ENCODE peak calls at places on chromosomes 7 and 10, in four cellular contexts. One of them, this sample, is unnamed.

GRCh38 chr7:7103343-7104313 is 78.7 kb upstream of the C1GALT1 start:
- DNase-seq in spleen: peak; percentile 70
- DNase-seq in hepatocyte: peak; percentile 64
- DNase-seq in aorta: no peak
- DNase-seq in this sample: peak; percentile 78

GRCh38 chr7:50507898-50508470 is 57.2 kb downstream of the DDC start:
- DNase-seq in spleen: peak; percentile 51
- DNase-seq in hepatocyte: no peak
- DNase-seq in aorta: no peak
- DNase-seq in this sample: no peak

GRCh38 chr10:131848741-131849590 is 51.8 kb upstream of the PPP2R2D start:
- DNase-seq in spleen: peak; percentile 71
- DNase-seq in hepatocyte: no peak
- DNase-seq in aorta: peak; percentile 71
- DNase-seq in this sample: no peak

GRCh38 chr7:106999023-106999422 is 45.5 kb upstream of the PRKAR2B start:
- DNase-seq in spleen: no peak
- DNase-seq in hepatocyte: no peak
- DNase-seq in aorta: no peak
- DNase-seq in this sample: no peak

GRCh38 chr10:57314046-57314445 is 953.0 kb upstream of the ZWINT start:
- DNase-seq in spleen: no peak
- DNase-seq in hepatocyte: no peak
- DNase-seq in aorta: no peak
- DNase-seq in this sample: no peak

GRCh38 chr7:142476077-142476476 is 218.2 kb upstream of the PRSS58 start:
- DNase-seq in spleen: no peak
- DNase-seq in hepatocyte: no peak
- DNase-seq in aorta: no peak
- DNase-seq in this sample: no peak

GRCh38 chr7:27745064-27745583 is 5.2 kb downstream of the TAX1BP1 start:
- DNase-seq in spleen: no peak
- DNase-seq in hepatocyte: peak; percentile 72
- DNase-seq in aorta: no peak
- DNase-seq in this sample: peak; percentile 50

GRCh38 chr10:97365761-97366351 is 31.3 kb upstream of the FRAT2 start:
- DNase-seq in spleen: peak; percentile 87
- DNase-seq in hepatocyte: no peak
- DNase-seq in aorta: no peak
- DNase-seq in this sample: no peak

GRCh38 chr10:13219685-13220670 is 14.2 kb downstream of the UCMA start:
- DNase-seq in spleen: no peak
- DNase-seq in hepatocyte: peak; percentile 32
- DNase-seq in aorta: no peak
- DNase-seq in this sample: peak; percentile 42

GRCh38 chr10:83988435-83988834 is 150.9 kb upstream of the GHITM start:
- DNase-seq in spleen: no peak
- DNase-seq in hepatocyte: no peak
- DNase-seq in aorta: no peak
- DNase-seq in this sample: no peak

GRCh38 chr10:83990126-83990525 is 149.2 kb upstream of the GHITM start:
- DNase-seq in spleen: no peak
- DNase-seq in hepatocyte: no peak
- DNase-seq in aorta: no peak
- DNase-seq in this sample: no peak

GRCh38 chr10:83994351-83994750 is 145.0 kb upstream of the GHITM start:
- DNase-seq in spleen: no peak
- DNase-seq in hepatocyte: no peak
- DNase-seq in aorta: no peak
- DNase-seq in this sample: peak; percentile 80

GRCh38 chr10:83995932-83996331 is 143.4 kb upstream of the GHITM start:
- DNase-seq in spleen: no peak
- DNase-seq in hepatocyte: no peak
- DNase-seq in aorta: no peak
- DNase-seq in this sample: no peak

DNA sequence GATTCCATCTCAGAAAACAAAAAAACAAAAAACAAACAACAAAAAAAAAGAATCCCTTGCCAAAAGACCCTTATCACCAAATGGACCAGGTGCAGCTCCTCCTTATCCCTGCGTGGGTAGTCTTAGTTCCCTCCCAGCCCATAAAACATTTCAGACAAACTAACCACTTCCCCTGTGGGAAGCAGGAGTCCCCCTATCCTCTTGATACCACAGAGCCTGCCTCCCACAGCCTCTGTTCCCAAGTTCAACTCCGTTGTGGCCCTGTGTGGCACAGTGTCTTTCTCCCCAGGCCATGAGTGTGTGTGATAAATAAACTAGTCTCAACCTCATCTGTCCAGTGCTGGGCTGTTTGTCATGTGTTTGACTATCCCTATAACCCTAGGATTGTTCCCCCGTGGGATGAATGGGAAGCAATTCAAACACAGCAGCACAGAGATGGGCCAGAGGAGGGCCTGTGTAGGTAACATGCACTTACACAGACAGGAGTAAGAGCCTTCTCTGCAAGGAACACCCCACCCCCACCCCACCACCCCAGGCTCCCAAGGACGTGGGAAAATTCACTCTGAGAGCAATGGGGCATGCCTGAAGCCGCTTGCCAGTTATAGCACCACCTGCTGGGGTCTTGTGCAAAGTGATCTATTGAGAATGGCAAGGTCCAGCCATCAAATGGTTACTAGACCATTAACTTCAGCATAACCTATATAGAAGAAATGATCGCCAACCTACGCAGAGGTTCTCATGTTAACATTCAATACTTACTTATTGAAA is 147.1 kb upstream of the GHITM start:
- DNase-seq in spleen: no peak
- DNase-seq in hepatocyte: peak; percentile 58
- DNase-seq in aorta: no peak
- DNase-seq in this sample: peak; percentile 31
- H3K4me1 ChIP-seq in spleen: no peaks in the 10 kb centered on the region
- H3K4me1 ChIP-seq in hepatocyte: no peaks in the 10 kb centered on the region
- H3K4me1 ChIP-seq in aorta: no peaks in the 10 kb centered on the region
- H3K4me1 ChIP-seq in this sample: peaks cover 2% of the 10 kb centered on the region

GRCh38 chr10:114398587-114399331 is 5.5 kb downstream of the AFAP1L2 start:
- DNase-seq in spleen: no peak
- DNase-seq in hepatocyte: no peak
- DNase-seq in aorta: peak; percentile 76
- DNase-seq in this sample: no peak
- H3K27me3 ChIP-seq in spleen: peaks cover 11% of the 10 kb centered on the region
- H3K27me3 ChIP-seq in hepatocyte: peaks cover 23% of the 10 kb centered on the region
- H3K27me3 ChIP-seq in aorta: no peaks in the 10 kb centered on the region
- H3K27me3 ChIP-seq in this sample: no peaks in the 10 kb centered on the region

GRCh38 chr7:47383696-47384445 is 198.0 kb downstream of the TNS3 start:
- DNase-seq in spleen: no peak
- DNase-seq in hepatocyte: no peak
- DNase-seq in aorta: no peak
- DNase-seq in this sample: peak; percentile 54
- H3K4me1 ChIP-seq in spleen: no peaks in the 10 kb centered on the region
- H3K4me1 ChIP-seq in hepatocyte: peaks cover 64% of the 10 kb centered on the region
- H3K4me1 ChIP-seq in aorta: no peaks in the 10 kb centered on the region
- H3K4me1 ChIP-seq in this sample: no peaks in the 10 kb centered on the region

GRCh38 chr10:48506147-48506917 is 98.5 kb downstream of the ARHGAP22 start:
- DNase-seq in spleen: no peak
- DNase-seq in hepatocyte: peak; percentile 57
- DNase-seq in aorta: no peak
- DNase-seq in this sample: peak; percentile 26
- H3K27me3 ChIP-seq in spleen: no peaks in the 10 kb centered on the region
- H3K27me3 ChIP-seq in hepatocyte: no peaks in the 10 kb centered on the region
- H3K27me3 ChIP-seq in aorta: no peaks in the 10 kb centered on the region
- H3K27me3 ChIP-seq in this sample: no peaks in the 10 kb centered on the region

GRCh38 chr7:148340438-148340837 is 250.1 kb upstream of the C7orf33 start:
- DNase-seq in spleen: no peak
- DNase-seq in hepatocyte: no peak
- DNase-seq in aorta: no peak
- DNase-seq in this sample: no peak
- H3K4me1 ChIP-seq in spleen: peaks cover 4% of the 10 kb centered on the region
- H3K4me1 ChIP-seq in hepatocyte: peaks cover 7% of the 10 kb centered on the region
- H3K4me1 ChIP-seq in aorta: no peaks in the 10 kb centered on the region
- H3K4me1 ChIP-seq in this sample: peaks cover 4% of the 10 kb centered on the region

GRCh38 chr7:12571691-12572090 is 1.2 kb downstream of the SCIN start:
- DNase-seq in spleen: no peak
- DNase-seq in hepatocyte: no peak
- DNase-seq in aorta: no peak
- DNase-seq in this sample: no peak

GRCh38 chr7:12570148-12570528 is 382 bp upstream of the SCIN start:
- DNase-seq in spleen: no peak
- DNase-seq in hepatocyte: peak; percentile 57
- DNase-seq in aorta: no peak
- DNase-seq in this sample: peak; percentile 69

GRCh38 chr7:12567015-12567414 is 3.5 kb upstream of the SCIN start:
- DNase-seq in spleen: no peak
- DNase-seq in hepatocyte: no peak
- DNase-seq in aorta: no peak
- DNase-seq in this sample: no peak

GRCh38 chr7:12570529-12571461 is at the start of gene SCIN:
- DNase-seq in spleen: peak; percentile 79
- DNase-seq in hepatocyte: peak; percentile 59
- DNase-seq in aorta: peak; percentile 76
- DNase-seq in this sample: peak; percentile 90

GRCh38 chr7:12569673-12570072 is 847 bp upstream of the SCIN start:
- DNase-seq in spleen: no peak
- DNase-seq in hepatocyte: no peak
- DNase-seq in aorta: no peak
- DNase-seq in this sample: no peak
- H3K27me3 ChIP-seq in spleen: peaks cover 30% of the 10 kb centered on the region
- H3K27me3 ChIP-seq in hepatocyte: peaks cover 14% of the 10 kb centered on the region
- H3K27me3 ChIP-seq in aorta: no peaks in the 10 kb centered on the region
- H3K27me3 ChIP-seq in this sample: peaks cover 9% of the 10 kb centered on the region

DNA sequence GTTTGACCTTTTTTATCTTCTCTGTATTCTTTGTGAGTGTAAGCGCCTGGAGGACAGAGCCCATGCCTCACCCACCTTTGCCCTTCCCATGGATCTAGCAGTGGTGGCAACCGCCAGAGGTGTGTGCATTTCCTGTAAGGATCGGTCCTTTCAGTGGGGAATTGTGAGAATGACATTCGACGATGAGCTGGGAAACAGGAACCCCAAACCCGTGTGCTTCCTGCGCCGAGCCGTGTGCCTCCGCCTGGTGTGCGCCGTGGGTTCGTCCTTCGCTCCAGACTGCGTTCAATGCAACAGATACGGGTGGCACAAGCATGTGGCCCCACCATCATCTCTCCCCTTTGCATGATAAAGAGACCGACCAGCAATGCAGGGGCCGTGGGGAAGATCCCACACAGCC is 1.7 kb upstream of the DIP2C start:
- DNase-seq in spleen: no peak
- DNase-seq in hepatocyte: no peak
- DNase-seq in aorta: peak; percentile 62
- DNase-seq in this sample: no peak
- H3K4me1 ChIP-seq in spleen: no peaks in the 10 kb centered on the region
- H3K4me1 ChIP-seq in hepatocyte: peaks cover 9% of the 10 kb centered on the region
- H3K4me1 ChIP-seq in aorta: no peaks in the 10 kb centered on the region
- H3K4me1 ChIP-seq in this sample: peaks cover 2% of the 10 kb centered on the region

GRCh38 chr10:68077026-68077425 is 1.9 kb upstream of the HERC4 start:
- DNase-seq in spleen: no peak
- DNase-seq in hepatocyte: no peak
- DNase-seq in aorta: no peak
- DNase-seq in this sample: no peak
- H3K27me3 ChIP-seq in spleen: no peaks in the 10 kb centered on the region
- H3K27me3 ChIP-seq in hepatocyte: no peaks in the 10 kb centered on the region
- H3K27me3 ChIP-seq in aorta: no peaks in the 10 kb centered on the region
- H3K27me3 ChIP-seq in this sample: no peaks in the 10 kb centered on the region

GRCh38 chr10:66852811-66853210 is 73.0 kb upstream of the LRRTM3 start:
- DNase-seq in spleen: no peak
- DNase-seq in hepatocyte: no peak
- DNase-seq in aorta: no peak
- DNase-seq in this sample: no peak
- H3K4me1 ChIP-seq in spleen: no peaks in the 10 kb centered on the region
- H3K4me1 ChIP-seq in hepatocyte: no peaks in the 10 kb centered on the region
- H3K4me1 ChIP-seq in aorta: no peaks in the 10 kb centered on the region
- H3K4me1 ChIP-seq in this sample: no peaks in the 10 kb centered on the region

DNA sequence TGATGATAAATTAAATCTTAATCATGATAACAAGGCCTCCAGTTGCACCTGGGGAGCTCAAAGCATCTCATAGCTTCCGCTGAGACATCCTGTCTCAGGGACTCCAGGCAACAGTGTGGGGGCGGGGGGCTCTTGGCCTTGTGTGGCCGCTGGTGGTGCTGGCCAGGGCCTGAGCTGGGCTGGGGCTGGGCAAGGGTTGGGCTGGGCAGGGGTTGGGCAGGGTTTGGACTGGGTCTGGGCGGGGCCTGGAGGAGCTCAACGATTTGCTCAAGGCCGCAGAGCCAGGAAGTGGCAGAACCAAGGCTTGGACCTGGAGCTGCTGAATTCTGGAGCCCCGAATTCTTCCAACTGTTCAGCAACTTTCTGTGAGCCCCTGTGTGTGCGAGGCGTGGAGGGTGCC is 37.9 kb upstream of the PSMG3 start:
- DNase-seq in spleen: peak; percentile 60
- DNase-seq in hepatocyte: no peak
- DNase-seq in aorta: no peak
- DNase-seq in this sample: no peak
- H3K27me3 ChIP-seq in spleen: no peaks in the 10 kb centered on the region
- H3K27me3 ChIP-seq in hepatocyte: no peaks in the 10 kb centered on the region
- H3K27me3 ChIP-seq in aorta: no peaks in the 10 kb centered on the region
- H3K27me3 ChIP-seq in this sample: no peaks in the 10 kb centered on the region